ENCODE peak calls at places on chromosomes 3 and 15, in seven cellular contexts. G, C, F, O, W, D and Y are unnamed samples.

GRCh38 chr3:13026534-13026933 is 46.7 kb downstream of the IQSEC1 start:
- DNase-seq in G (no peak), C (no peak), F (no peak), O (no peak), W (no peak), D (no peak), Y (no peak)

GRCh38 chr3:128278761-128279593 is 125.7 kb downstream of the EEFSEC start:
- DNase-seq in G (no peak), C (peak; percentile 94), F (no peak), O (no peak), W (peak; percentile 85), D (no peak), Y (no peak)

GRCh38 chr3:23567917-23568316 is 237.8 kb upstream of the UBE2E1 start:
- DNase-seq in G (no peak), C (peak; percentile 97), F (no peak), O (peak; percentile 96), W (no peak), D (peak; percentile 83), Y (no peak)

GRCh38 chr15:99305761-99306505 is 54.7 kb downstream of the LRRC28 start:
- DNase-seq in G (no peak), C (peak; percentile 87), F (no peak), O (peak; percentile 65), W (peak; percentile 46), D (peak; percentile 88), Y (no peak)

GRCh38 chr3:41974223-41974622 is 12.3 kb upstream of the ULK4 start:
- DNase-seq in G (no peak), C (no peak), F (no peak), O (no peak), W (no peak), D (peak; percentile 17), Y (no peak)

GRCh38 chr3:71931930-71932329 is 147.0 kb upstream of the PROK2 start:
- DNase-seq in G (no peak), C (no peak), F (no peak), O (no peak), W (no peak), D (peak; percentile 7), Y (no peak)

GRCh38 chr3:67601385-67601784 is 53.0 kb downstream of the SUCLG2 start:
- DNase-seq in G (no peak), C (no peak), F (no peak), O (peak; percentile 40), W (no peak), D (peak; percentile 4), Y (no peak)

GRCh38 chr15:41584636-41585139 is 25.7 kb downstream of the TYRO3 start:
- DNase-seq in G (no peak), C (peak; percentile 5), F (no peak), O (no peak), W (no peak), D (no peak), Y (no peak)

GRCh38 chr15:41494190-41494921 is 682 bp downstream of the ITPKA start:
- DNase-seq in G (no peak), C (no peak), F (peak; percentile 52), O (peak; percentile 31), W (peak; percentile 23), D (no peak), Y (peak; percentile 55)

GRCh38 chr3:141460097-141460704 is 26.6 kb upstream of the RASA2 start:
- DNase-seq in G (peak; percentile 73), C (peak; percentile 81), F (peak; percentile 82), O (peak; percentile 88), W (peak; percentile 87), D (peak; percentile 85), Y (peak; percentile 77)

GRCh38 chr15:99963976-99964375 is 230.7 kb upstream of the LYSMD4 start:
- DNase-seq in G (no peak), C (no peak), F (no peak), O (no peak), W (peak; percentile 9), D (peak; percentile 73), Y (no peak)

GRCh38 chr3:117874028-117874765 is 1160.4 kb downstream of the IGSF11 start:
- DNase-seq in G (no peak), C (no peak), F (no peak), O (no peak), W (no peak), D (no peak), Y (no peak)

GRCh38 chr15:35293353-35294130 is 208.4 kb upstream of the NANOGP8 start:
- DNase-seq in G (no peak), C (peak; percentile 66), F (no peak), O (peak; percentile 89), W (no peak), D (peak; percentile 47), Y (no peak)

GRCh38 chr15:63373330-63373729 is 8.3 kb downstream of the CA12 start:
- DNase-seq in G (no peak), C (no peak), F (no peak), O (no peak), W (no peak), D (peak; percentile 48), Y (no peak)

GRCh38 chr3:12194669-12195161 is 36.0 kb upstream of the TIMP4 start:
- DNase-seq in G (peak; percentile 82), C (no peak), F (no peak), O (peak; percentile 89), W (no peak), D (peak; percentile 68), Y (peak; percentile 39)

GRCh38 chr15:48565560-48566482 is 79.7 kb downstream of the FBN1 start:
- DNase-seq in G (peak; percentile 32), C (peak; percentile 96), F (no peak), O (peak; percentile 93), W (no peak), D (peak; percentile 85), Y (no peak)

GRCh38 chr3:105039004-105039403 is 327.7 kb upstream of the ALCAM start:
- DNase-seq in G (no peak), C (no peak), F (no peak), O (no peak), W (no peak), D (no peak), Y (no peak)

GRCh38 chr3:157064402-157064801 is 95.5 kb downstream of the CCNL1 start:
- DNase-seq in G (no peak), C (no peak), F (no peak), O (no peak), W (no peak), D (no peak), Y (no peak)

GRCh38 chr15:63458021-63458420 is 46.4 kb upstream of the USP3 start:
- DNase-seq in G (no peak), C (no peak), F (no peak), O (no peak), W (no peak), D (no peak), Y (no peak)

GRCh38 chr15:28021281-28022039 is 77.7 kb downstream of the OCA2 start:
- DNase-seq in G (no peak), C (peak; percentile 96), F (no peak), O (peak; percentile 69), W (no peak), D (peak; percentile 9), Y (no peak)

GRCh38 chr3:109369510-109369909 is 32.2 kb upstream of the DPPA4 start:
- DNase-seq in G (no peak), C (no peak), F (no peak), O (peak; percentile 35), W (no peak), D (no peak), Y (no peak)
- TF ChIP-seq CTCF in G (peak; percentile 38), C (no peak), F (peak; percentile 39), O (peak; percentile 42), W (no peak), D (no peak), Y (no peak)

DNA sequence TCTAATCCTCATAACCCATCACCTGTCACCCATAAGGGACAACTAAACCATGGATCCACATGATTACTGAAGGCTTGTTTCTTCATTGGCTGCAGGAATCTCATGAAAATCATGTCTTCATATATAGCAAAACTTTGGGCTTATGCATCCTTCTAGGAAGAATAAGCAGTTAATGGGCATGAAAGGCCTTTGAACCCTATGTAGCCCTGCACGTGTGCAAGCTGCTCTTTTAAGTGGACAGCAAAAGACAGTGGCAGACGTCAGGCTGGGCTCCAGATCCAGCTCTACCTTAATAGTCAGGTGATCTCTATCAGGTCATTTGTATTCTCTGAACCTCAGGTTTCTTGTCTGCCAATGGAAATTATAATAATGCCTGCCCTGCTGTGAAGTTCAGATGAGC is 18.9 kb downstream of the CYP19A1 start:
- DNase-seq in G (no peak), C (no peak), F (no peak), O (no peak), W (no peak), D (no peak), Y (no peak)
- TF ChIP-seq CTCF in G (no peak), C (no peak), F (no peak), O (no peak), W (no peak), D (no peak), Y (no peak)

GRCh38 chr3:21705769-21706168 is 45.2 kb downstream of the ZNF385D start:
- DNase-seq in G (peak; percentile 64), C (peak; percentile 86), F (no peak), O (peak; percentile 97), W (no peak), D (peak; percentile 78), Y (no peak)

GRCh38 chr3:21704796-21705195 is 46.2 kb downstream of the ZNF385D start:
- DNase-seq in G (no peak), C (no peak), F (no peak), O (no peak), W (no peak), D (no peak), Y (no peak)

GRCh38 chr3:21697707-21698106 is 53.3 kb downstream of the ZNF385D start:
- DNase-seq in G (no peak), C (no peak), F (no peak), O (peak; percentile 48), W (no peak), D (no peak), Y (no peak)

DNA sequence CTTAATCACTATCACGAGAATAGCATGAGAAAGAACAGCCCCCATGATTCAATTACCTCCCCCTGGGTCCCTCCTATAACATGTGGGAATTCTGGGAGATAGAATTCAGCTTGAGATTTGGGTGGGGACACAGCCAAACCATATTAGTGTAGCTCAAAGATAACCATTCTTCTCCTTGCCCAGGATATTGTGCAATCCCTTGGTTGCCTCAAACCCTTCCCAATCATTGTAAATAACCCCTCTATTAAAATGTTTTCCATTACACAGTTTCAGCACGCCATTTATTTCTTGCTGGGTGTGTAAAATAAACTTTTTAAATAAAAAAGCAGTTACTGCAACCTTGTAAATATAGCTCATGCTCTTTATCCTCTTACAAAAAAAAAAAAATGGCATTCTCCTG is 47.7 kb downstream of the ZNF385D start:
- DNase-seq in G (no peak), C (no peak), F (no peak), O (no peak), W (no peak), D (no peak), Y (no peak)
- TF ChIP-seq CTCF in G (no peak), C (no peak), F (no peak), O (no peak), W (no peak), D (no peak), Y (no peak)

DNA sequence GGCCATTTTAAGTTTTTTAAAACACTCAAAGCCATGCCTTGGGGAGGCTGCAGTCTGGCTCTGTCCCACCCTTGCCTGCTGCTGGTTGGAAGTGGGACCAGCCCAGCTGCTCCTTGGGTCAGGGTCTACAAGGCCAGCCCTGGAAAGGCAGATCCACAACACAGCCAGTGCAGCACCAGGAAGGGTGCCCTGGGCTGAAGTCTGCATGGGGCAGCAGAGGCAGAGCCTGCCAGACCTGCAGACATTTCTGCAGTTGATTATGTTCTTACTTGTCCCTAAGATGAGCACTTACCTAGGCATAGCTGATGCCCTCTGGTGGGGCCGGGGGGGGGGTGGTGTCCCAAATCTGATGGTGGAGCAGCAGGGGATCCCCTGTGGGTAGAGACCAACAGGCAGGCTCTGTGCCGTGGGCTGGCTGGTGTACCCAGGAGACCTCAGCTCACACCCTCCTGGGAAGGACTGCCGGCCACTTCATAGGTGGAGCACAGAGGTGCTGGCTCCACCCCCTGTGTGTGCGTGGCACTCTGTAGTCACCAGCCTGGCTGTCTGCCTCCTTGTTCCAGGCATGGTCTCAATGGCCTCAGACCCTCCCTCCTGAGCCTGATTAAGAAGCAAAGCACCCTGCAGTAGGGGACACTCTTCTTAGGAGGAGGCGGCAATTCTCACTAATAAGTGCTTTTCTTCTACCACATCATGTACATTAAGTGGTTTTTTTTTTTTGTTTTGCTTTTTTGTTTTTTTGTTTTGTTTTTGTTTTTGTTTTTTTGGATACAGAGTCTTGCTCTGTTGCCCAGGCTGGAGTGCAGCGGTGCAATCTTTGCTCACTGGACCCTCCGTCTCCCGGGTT is 97.4 kb upstream of the KLF13 start:
- DNase-seq in G (no peak), C (no peak), F (no peak), O (no peak), W (no peak), D (peak; percentile 18), Y (peak; percentile 91)
- TF ChIP-seq CTCF in G (no peak), C (no peak), F (no peak), O (no peak), W (no peak), D (no peak), Y (no peak)